ENCODE peak calls at places on chromosomes 13 and 19, in eight cellular contexts. S, G, X, E, K, P, M and D are unnamed samples.

GRCh38 chr19:42089191-42089750 is 13.3 kb downstream of the ZNF574 start:
- DNase-seq in K (no peak), S (no peak), X (no peak), G (no peak), P (no peak), M (no peak), E (no peak), D (peak)

GRCh38 chr19:870963-871401 is 11.5 kb downstream of the CFD start:
- DNase-seq in E (no peak), M (no peak), G (no peak), P (no peak), S (peak), K (no peak), X (no peak), D (no peak)

GRCh38 chr13:102561933-102562332 is 34.9 kb upstream of the TPP2 start:
- DNase-seq in M (no peak), X (no peak), S (no peak), K (no peak), G (no peak), P (no peak), E (no peak), D (no peak)

GRCh38 chr19:46383846-46384245 is 29.5 kb downstream of the CCDC8 start:
- DNase-seq in P (no peak), E (no peak), M (no peak), X (no peak), G (peak), S (no peak), K (peak), D (no peak)

GRCh38 chr19:48596679-48597465 is 9.7 kb upstream of the SPACA4 start:
- DNase-seq in E (no peak), X (no peak), P (no peak), G (no peak), S (no peak), K (peak), M (no peak), D (no peak)

GRCh38 chr19:53881482-53882390 is at the start of gene PRKCG:
- DNase-seq in G (no peak), E (no peak), X (no peak), K (no peak), P (no peak), M (peak), S (no peak), D (no peak)

GRCh38 chr19:38519168-38519567 is 85.7 kb downstream of the RYR1 start:
- DNase-seq in G (no peak), M (no peak), P (no peak), X (no peak), S (no peak), E (no peak), K (no peak), D (no peak)

GRCh38 chr13:71359641-71360040 is 507.4 kb downstream of the DACH1 start:
- DNase-seq in X (no peak), M (no peak), E (no peak), P (no peak), S (no peak), G (no peak), K (no peak), D (no peak)

GRCh38 chr19:53991224-53992113 is at the start of gene CACNG6:
- DNase-seq in P (no peak), G (no peak), K (no peak), X (peak), S (peak), M (peak), E (peak), D (peak)

GRCh38 chr13:105925496-105925895 is 610.0 kb downstream of the EFNB2 start:
- DNase-seq in K (no peak), M (no peak), G (no peak), S (peak), E (no peak), X (peak), P (no peak), D (peak)

GRCh38 chr13:99958402-99959126 is 13.0 kb downstream of the ZIC5 start:
- DNase-seq in P (no peak), E (no peak), X (no peak), M (no peak), K (no peak), S (no peak), G (no peak), D (no peak)

GRCh38 chr13:113967206-113967720 is 6.6 kb downstream of the C13orf46 start:
- DNase-seq in G (no peak), K (no peak), X (no peak), P (no peak), S (no peak), M (no peak), E (no peak), D (no peak)

GRCh38 chr13:27970382-27971235 is 1.5 kb upstream of the CDX2 start:
- DNase-seq in X (no peak), G (peak), P (no peak), S (no peak), E (no peak), K (no peak), M (no peak), D (no peak)

GRCh38 chr13:66689628-66690027 is 540.5 kb downstream of the PCDH9 start:
- DNase-seq in E (peak), K (no peak), S (peak), X (peak), P (no peak), G (no peak), M (no peak), D (peak)
- TF ChIP-seq CTCF in E (peak), K (peak), S (peak), X (peak), P (no peak), G (no peak), M (no peak), D (peak)

GRCh38 chr13:46179576-46180368 is 2.2 kb downstream of the LCP1 start:
- DNase-seq in S (no peak), M (peak), E (peak), G (peak), P (peak), K (no peak), X (no peak), D (no peak)

GRCh38 chr13:46182491-46182877 is 507 bp upstream of the LCP1 start:
- DNase-seq in S (no peak), K (no peak), G (no peak), P (no peak), E (no peak), X (no peak), M (no peak), D (no peak)

GRCh38 chr13:46180393-46180792 is 1.6 kb downstream of the LCP1 start:
- DNase-seq in M (no peak), P (no peak), X (no peak), G (no peak), E (no peak), K (no peak), S (no peak), D (no peak)

GRCh38 chr13:46183018-46183940 is 1.3 kb upstream of the LCP1 start:
- DNase-seq in S (no peak), M (no peak), E (peak), X (no peak), P (no peak), G (no peak), K (no peak), D (no peak)

DNA sequence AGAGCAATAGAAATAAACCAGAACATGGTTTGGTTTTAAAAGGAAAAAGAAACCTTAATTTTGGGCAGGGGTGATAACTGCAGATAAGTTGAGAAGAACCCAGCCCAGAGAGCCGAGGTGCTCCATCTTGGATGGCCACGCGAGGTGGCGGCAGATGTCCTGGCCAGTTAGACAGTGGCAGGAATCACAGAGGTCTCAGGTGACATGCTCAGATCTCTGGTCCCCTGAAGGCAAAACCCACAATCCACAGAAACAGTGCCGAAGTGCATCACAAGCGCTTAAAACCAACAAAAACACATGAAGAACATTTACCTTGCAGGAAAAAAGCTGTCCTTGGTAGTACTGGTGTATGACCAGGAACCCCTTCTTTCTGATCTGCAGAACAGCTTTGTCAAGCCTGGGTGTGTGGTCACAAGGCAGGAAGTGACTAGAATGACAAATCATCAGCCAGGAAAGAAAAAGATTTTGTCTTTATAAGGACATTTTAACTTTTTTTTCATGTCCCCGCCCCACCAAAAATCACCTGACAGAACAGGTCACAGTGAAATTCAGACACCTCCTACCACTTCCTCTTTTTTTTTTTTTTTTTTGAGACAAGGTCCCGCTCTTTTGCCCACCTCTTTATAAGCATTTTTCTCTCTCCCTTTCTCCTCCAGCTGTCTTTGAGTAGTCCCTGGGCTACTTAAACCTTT is at the start of gene LCP1:
- DNase-seq in P (peak), X (no peak), K (no peak), S (no peak), G (no peak), E (peak), M (peak), D (no peak)
- H3K4me3 ChIP-seq in P (peak), X (no peak), K (peak), S (no peak), G (peak), E (peak), M (peak), D (no peak)

DNA sequence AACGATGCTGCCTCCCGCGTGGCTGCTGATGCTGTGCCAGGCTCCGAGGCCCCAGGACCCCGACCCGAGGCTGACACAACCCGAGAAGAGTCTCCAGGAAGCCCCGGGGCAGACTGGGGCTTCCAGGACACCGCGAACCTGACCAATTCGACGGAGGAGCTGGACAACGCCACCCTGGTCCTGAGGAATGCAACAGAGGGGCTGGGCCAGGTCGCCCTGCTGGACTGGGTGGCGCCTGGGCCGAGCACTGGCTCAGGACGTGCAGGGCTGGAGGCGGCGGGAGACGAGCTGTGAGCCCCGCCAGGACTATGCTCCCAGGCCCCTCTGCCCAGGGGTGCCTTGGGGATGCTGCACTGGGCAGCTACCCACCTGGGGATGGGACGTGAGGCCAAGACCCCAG is 10.7 kb downstream of the SIRT6 start:
- DNase-seq in X (no peak), E (no peak), M (no peak), G (no peak), S (no peak), K (no peak), P (no peak), D (no peak)
- TF ChIP-seq CTCF in X (no peak), E (no peak), M (no peak), G (no peak), S (no peak), K (no peak), P (no peak), D (no peak)

GRCh38 chr13:39111145-39111544 is 72.9 kb downstream of the NHLRC3 start:
- DNase-seq in K (no peak), E (no peak), P (no peak), S (no peak), X (no peak), M (no peak), G (no peak), D (no peak)
- H3K4me3 ChIP-seq in K (no peak), E (no peak), P (no peak), S (no peak), X (no peak), M (no peak), G (no peak), D (no peak)

GRCh38 chr19:10655457-10656312 is 1.5 kb downstream of the ILF3 start:
- DNase-seq in S (peak), X (peak), G (no peak), E (peak), M (no peak), K (peak), P (no peak), D (peak)

GRCh38 chr19:10654610-10655456 is 687 bp downstream of the ILF3 start:
- DNase-seq in S (peak), M (peak), P (no peak), X (peak), E (peak), K (peak), G (peak), D (peak)

GRCh38 chr19:10653732-10654609 is at the start of gene ILF3:
- DNase-seq in G (peak), M (peak), X (peak), K (peak), S (peak), P (peak), E (peak), D (peak)

GRCh38 chr19:10651821-10652220 is 2.3 kb upstream of the ILF3 start:
- DNase-seq in G (no peak), X (no peak), E (peak), S (no peak), M (no peak), P (no peak), K (no peak), D (no peak)

DNA sequence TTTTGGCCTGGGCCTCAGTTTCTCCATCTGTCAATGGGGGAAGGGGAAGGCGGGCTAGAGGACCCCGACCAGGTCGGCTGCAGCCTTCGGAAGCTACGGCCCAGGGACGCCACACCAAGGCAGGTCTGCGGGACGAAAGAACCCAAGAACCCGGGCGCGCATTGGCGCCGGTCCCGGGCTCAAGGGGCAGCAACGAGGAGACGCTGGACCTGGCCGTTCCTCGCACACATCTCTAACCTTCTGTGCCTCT is 739 bp upstream of the ILF3 start:
- DNase-seq in X (no peak), K (no peak), M (no peak), P (no peak), S (no peak), G (no peak), E (no peak), D (no peak)
- TF ChIP-seq CTCF in X (no peak), K (no peak), M (no peak), P (no peak), S (no peak), G (no peak), E (no peak), D (peak)

DNA sequence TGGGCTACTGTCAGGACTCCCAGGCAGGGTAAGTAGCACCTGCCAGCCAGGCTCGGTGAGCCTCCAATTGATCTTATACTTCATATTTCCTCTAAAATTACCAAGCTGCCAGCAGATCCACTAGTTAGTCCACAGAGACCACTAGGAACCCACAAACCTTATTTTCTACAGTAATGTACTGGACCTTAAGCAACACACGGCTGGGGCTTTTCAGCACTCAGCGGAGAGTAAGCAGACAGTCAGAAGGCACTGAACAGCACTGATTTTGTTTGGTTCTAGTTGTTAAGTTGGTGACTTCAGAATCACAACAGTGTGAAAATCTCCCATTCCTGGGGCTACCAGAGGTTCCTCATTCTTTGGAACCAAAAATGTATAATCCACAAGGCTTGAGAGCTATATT is 56.1 kb downstream of the MRPL57 start:
- DNase-seq in G (no peak), P (no peak), S (no peak), K (no peak), X (no peak), M (no peak), E (no peak), D (no peak)
- H3K4me3 ChIP-seq in G (no peak), P (no peak), S (no peak), K (no peak), X (no peak), M (no peak), E (no peak), D (no peak)

GRCh38 chr19:45079063-45079910 is at the start of gene GEMIN7:
- DNase-seq in K (peak), X (peak), M (peak), G (peak), P (peak), S (peak), E (peak), D (peak)
- TF ChIP-seq CTCF in K (no peak), X (no peak), M (no peak), G (no peak), P (no peak), S (no peak), E (no peak), D (no peak)

DNA sequence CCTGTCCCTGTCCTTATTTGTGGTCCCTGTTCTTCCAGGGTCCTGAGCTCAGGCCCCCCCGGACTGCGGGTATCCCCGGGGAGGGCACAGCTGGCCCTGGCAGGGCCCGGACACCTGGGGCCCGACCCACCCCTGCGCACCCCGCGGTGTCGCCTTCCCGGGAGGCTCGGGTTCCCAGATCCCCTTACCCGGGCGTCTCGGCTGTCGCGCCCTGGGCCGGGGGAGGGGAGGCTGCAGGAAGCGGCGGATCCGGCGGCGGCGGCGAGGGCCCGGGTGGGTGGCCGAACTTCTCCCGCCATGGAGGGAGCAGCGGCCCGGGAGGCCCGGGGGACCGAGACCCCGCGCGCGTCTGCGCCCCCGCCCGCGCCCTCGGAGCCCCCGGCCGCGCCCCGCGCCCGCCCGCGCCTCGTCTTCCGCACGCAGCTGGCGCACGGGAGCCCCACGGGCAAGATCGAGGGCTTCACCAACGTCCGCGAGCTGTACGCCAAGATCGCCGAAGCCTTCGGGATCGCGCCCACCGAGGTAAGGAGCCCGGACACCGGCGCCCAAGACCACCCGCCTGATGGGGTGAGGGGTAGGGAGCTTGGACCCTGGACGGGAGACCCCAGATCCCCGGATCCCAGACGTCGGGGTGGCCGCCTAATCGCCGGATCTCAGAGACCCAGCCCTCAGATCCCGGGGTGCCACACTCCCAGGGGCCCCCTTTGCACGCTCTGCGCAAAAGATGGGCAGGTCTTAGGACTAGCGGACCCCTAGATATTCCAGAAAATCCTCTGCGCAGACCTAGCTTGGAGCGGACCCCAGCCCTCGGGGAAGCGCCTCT is at the start of gene GIPC3:
- DNase-seq in S (no peak), M (no peak), P (no peak), K (no peak), E (no peak), G (no peak), X (no peak), D (no peak)
- H3K4me3 ChIP-seq in S (peak), M (peak), P (peak), K (peak), E (no peak), G (no peak), X (peak), D (peak)

GRCh38 chr19:31574251-31574973 is 225.2 kb upstream of the TSHZ3 start:
- DNase-seq in E (no peak), X (no peak), M (no peak), S (no peak), G (peak), K (no peak), P (no peak), D (no peak)
- TF ChIP-seq CTCF in E (no peak), X (no peak), M (no peak), S (no peak), G (no peak), K (no peak), P (no peak), D (no peak)

GRCh38 chr19:3041302-3041701 is 12.2 kb upstream of the TLE2 start:
- DNase-seq in S (no peak), P (no peak), K (no peak), E (no peak), M (no peak), G (no peak), X (no peak), D (no peak)
- H3K4me3 ChIP-seq in S (no peak), P (no peak), K (no peak), E (no peak), M (no peak), G (no peak), X (no peak), D (no peak)